ENCODE peak calls at places on chromosomes 13 and 19, in six cellular contexts. K, T, O, U, S and R are unnamed samples.

GRCh38 chr13:35470671-35471465 is 5.6 kb downstream of the MAB21L1 start:
- DNase-seq in K (no peak), T (peak), O (no peak), U (no peak), S (no peak), R (no peak)

GRCh38 chr13:63184693-63185092 is 1769.0 kb upstream of the PCDH20 start:
- DNase-seq in K (no peak), T (peak), O (no peak), U (peak), S (no peak), R (no peak)

GRCh38 chr13:47100214-47100853 is 203.5 kb upstream of the HTR2A start:
- DNase-seq in K (no peak), T (no peak), O (no peak), U (no peak), S (no peak), R (no peak)

GRCh38 chr13:93862259-93862658 is 617.2 kb downstream of the DCT start:
- DNase-seq in K (no peak), T (peak), O (no peak), U (no peak), S (no peak), R (no peak)

GRCh38 chr19:19110410-19111137 is 27.7 kb downstream of the TMEM161A start:
- DNase-seq in K (no peak), T (peak), O (no peak), U (peak), S (peak), R (no peak)

GRCh38 chr19:24159707-24160106 is 72.7 kb downstream of the ZNF254 start:
- DNase-seq in K (no peak), T (peak), O (no peak), U (no peak), S (no peak), R (no peak)

GRCh38 chr13:92103673-92104296 is 705.4 kb downstream of the GPC5 start:
- DNase-seq in K (no peak), T (peak), O (no peak), U (no peak), S (no peak), R (no peak)

GRCh38 chr19:491146-491741 is 5.0 kb upstream of the MADCAM1 start:
- DNase-seq in K (no peak), T (no peak), O (no peak), U (no peak), S (no peak), R (peak)

GRCh38 chr19:31262673-31263308 is 86.4 kb downstream of the TSHZ3 start:
- DNase-seq in K (no peak), T (peak), O (no peak), U (no peak), S (no peak), R (no peak)

GRCh38 chr13:94416454-94417080 is 62.9 kb downstream of the DCT start:
- DNase-seq in K (no peak), T (peak), O (no peak), U (peak), S (no peak), R (no peak)

GRCh38 chr13:74090869-74091605 is 43.2 kb downstream of the KLF12 start:
- DNase-seq in K (no peak), T (no peak), O (no peak), U (no peak), S (no peak), R (no peak)

GRCh38 chr19:17460372-17461230 is at the start of gene NXNL1:
- DNase-seq in K (no peak), T (no peak), O (no peak), U (no peak), S (no peak), R (no peak)

GRCh38 chr19:19674315-19674714 is 5.7 kb downstream of the ZNF101 start:
- DNase-seq in K (no peak), T (no peak), O (no peak), U (no peak), S (no peak), R (no peak)

GRCh38 chr19:9430444-9430843 is 4.9 kb downstream of the ZNF266 start:
- DNase-seq in K (no peak), T (no peak), O (no peak), U (no peak), S (no peak), R (no peak)

GRCh38 chr19:749811-750210 is 1.1 kb upstream of the MISP start:
- DNase-seq in K (no peak), T (no peak), O (no peak), U (no peak), S (no peak), R (no peak)

GRCh38 chr13:31409678-31410356 is 210.0 kb downstream of the B3GLCT start:
- DNase-seq in K (no peak), T (peak), O (no peak), U (peak), S (no peak), R (no peak)

GRCh38 chr13:38693641-38694040 is 6.8 kb downstream of the FREM2 start:
- DNase-seq in K (no peak), T (no peak), O (no peak), U (peak), S (no peak), R (no peak)

GRCh38 chr19:27774827-27775226 is 1438.1 kb downstream of the UQCRFS1 start:
- DNase-seq in K (no peak), T (no peak), O (no peak), U (peak), S (no peak), R (peak)

GRCh38 chr19:28878862-28879566 is 333.9 kb downstream of the UQCRFS1 start:
- DNase-seq in K (no peak), T (peak), O (peak), U (peak), S (peak), R (peak)

GRCh38 chr19:32336259-32337111 is 8.9 kb upstream of the ZNF507 start:
- DNase-seq in K (no peak), T (peak), O (no peak), U (peak), S (no peak), R (no peak)

GRCh38 chr13:55977436-55977835 is 1163.3 kb upstream of the PRR20A start:
- DNase-seq in K (no peak), T (no peak), O (no peak), U (no peak), S (no peak), R (no peak)

GRCh38 chr19:8698433-8699063 is at the start of gene ACTL9:
- DNase-seq in K (no peak), T (no peak), O (no peak), U (no peak), S (no peak), R (no peak)

GRCh38 chr13:101988140-101988539 is 413.7 kb downstream of the FGF14 start:
- DNase-seq in K (no peak), T (no peak), O (no peak), U (no peak), S (no peak), R (no peak)

GRCh38 chr19:35557539-35558399 is 5.7 kb downstream of the ATP4A start:
- DNase-seq in K (no peak), T (peak), O (peak), U (peak), S (peak), R (peak)

GRCh38 chr19:28610731-28611130 is 602.2 kb downstream of the UQCRFS1 start:
- DNase-seq in K (no peak), T (no peak), O (no peak), U (no peak), S (no peak), R (no peak)

GRCh38 chr13:75656590-75656989 is 20.5 kb downstream of the LMO7 start:
- DNase-seq in K (no peak), T (peak), O (no peak), U (peak), S (no peak), R (no peak)

GRCh38 chr13:23921451-23921888 is 24.2 kb upstream of the C1QTNF9B start:
- DNase-seq in K (no peak), T (peak), O (no peak), U (peak), S (no peak), R (no peak)

GRCh38 chr19:9966448-9966847 is 30.1 kb upstream of the OLFM2 start:
- DNase-seq in K (no peak), T (no peak), O (no peak), U (no peak), S (no peak), R (no peak)

GRCh38 chr13:113110852-113111315 is 5.3 kb downstream of the F7 start:
- DNase-seq in K (no peak), T (no peak), O (no peak), U (no peak), S (no peak), R (no peak)

GRCh38 chr19:6890421-6890913 is 3.1 kb downstream of the ADGRE1 start:
- DNase-seq in K (peak), T (no peak), O (no peak), U (no peak), S (no peak), R (no peak)

GRCh38 chr19:47107201-47107952 is 6.2 kb downstream of the ZC3H4 start:
- DNase-seq in K (peak), T (peak), O (no peak), U (no peak), S (no peak), R (no peak)

GRCh38 chr13:42628666-42629065 is 54.7 kb downstream of the TNFSF11 start:
- DNase-seq in K (no peak), T (no peak), O (no peak), U (no peak), S (no peak), R (no peak)

GRCh38 chr13:88764103-88764502 is 1092.9 kb downstream of the SLITRK5 start:
- DNase-seq in K (no peak), T (no peak), O (no peak), U (no peak), S (no peak), R (no peak)

GRCh38 chr13:60758637-60759036 is 361.6 kb downstream of the TDRD3 start:
- DNase-seq in K (no peak), T (no peak), O (no peak), U (no peak), S (no peak), R (no peak)